ENCODE peak calls at places on chromosomes 13 and 19, in eight cellular contexts. One of them, this sample, is unnamed.

GRCh38 chr19:54364775-54365257 is at the start of gene LAIR1:
- DNase-seq in epithelial cell of esophagus: no peak
- DNase-seq in GM23248: no peak
- DNase-seq in IMR-90: no peak
- DNase-seq in body of pancreas: no peak
- DNase-seq in Peyer's patch: peak
- DNase-seq in GM12865: no peak
- DNase-seq in heart left ventricle: peak
- DNase-seq in this sample: peak

GRCh38 chr13:95956589-95957148 is 96.5 kb downstream of the UGGT2 start:
- DNase-seq in epithelial cell of esophagus: peak
- DNase-seq in GM23248: peak
- DNase-seq in IMR-90: no peak
- DNase-seq in body of pancreas: no peak
- DNase-seq in Peyer's patch: no peak
- DNase-seq in GM12865: peak
- DNase-seq in heart left ventricle: no peak
- DNase-seq in this sample: no peak

GRCh38 chr19:47657719-47658118 is 48.8 kb downstream of the BICRA start:
- DNase-seq in epithelial cell of esophagus: no peak
- DNase-seq in GM23248: no peak
- DNase-seq in IMR-90: no peak
- DNase-seq in body of pancreas: no peak
- DNase-seq in Peyer's patch: no peak
- DNase-seq in GM12865: no peak
- DNase-seq in heart left ventricle: no peak
- DNase-seq in this sample: no peak

GRCh38 chr19:10508036-10508435 is 4.9 kb upstream of the KEAP1 start:
- DNase-seq in epithelial cell of esophagus: no peak
- DNase-seq in GM23248: no peak
- DNase-seq in IMR-90: no peak
- DNase-seq in body of pancreas: no peak
- DNase-seq in Peyer's patch: no peak
- DNase-seq in GM12865: no peak
- DNase-seq in heart left ventricle: no peak
- DNase-seq in this sample: no peak

GRCh38 chr13:51260154-51260553 is 38.0 kb downstream of the FAM124A start:
- DNase-seq in epithelial cell of esophagus: no peak
- DNase-seq in GM23248: no peak
- DNase-seq in IMR-90: no peak
- DNase-seq in body of pancreas: no peak
- DNase-seq in Peyer's patch: no peak
- DNase-seq in GM12865: no peak
- DNase-seq in heart left ventricle: no peak
- DNase-seq in this sample: no peak

GRCh38 chr19:28465317-28466086 is 747.4 kb downstream of the UQCRFS1 start:
- DNase-seq in epithelial cell of esophagus: peak
- DNase-seq in GM23248: peak
- DNase-seq in IMR-90: no peak
- DNase-seq in body of pancreas: no peak
- DNase-seq in Peyer's patch: no peak
- DNase-seq in GM12865: no peak
- DNase-seq in heart left ventricle: no peak
- DNase-seq in this sample: no peak

GRCh38 chr19:35904312-35905068 is 2.2 kb downstream of the HCST start:
- DNase-seq in epithelial cell of esophagus: no peak
- DNase-seq in GM23248: no peak
- DNase-seq in IMR-90: no peak
- DNase-seq in body of pancreas: no peak
- DNase-seq in Peyer's patch: no peak
- DNase-seq in GM12865: no peak
- DNase-seq in heart left ventricle: no peak
- DNase-seq in this sample: no peak

GRCh38 chr13:28047784-28048388 is 52.5 kb downstream of the FLT3 start:
- DNase-seq in epithelial cell of esophagus: peak
- DNase-seq in GM23248: peak
- DNase-seq in IMR-90: peak
- DNase-seq in body of pancreas: no peak
- DNase-seq in Peyer's patch: no peak
- DNase-seq in GM12865: peak
- DNase-seq in heart left ventricle: no peak
- DNase-seq in this sample: no peak

GRCh38 chr19:28358604-28359003 is 854.3 kb downstream of the UQCRFS1 start:
- DNase-seq in epithelial cell of esophagus: no peak
- DNase-seq in GM23248: no peak
- DNase-seq in IMR-90: no peak
- DNase-seq in body of pancreas: no peak
- DNase-seq in Peyer's patch: no peak
- DNase-seq in GM12865: no peak
- DNase-seq in heart left ventricle: no peak
- DNase-seq in this sample: no peak

GRCh38 chr19:35846038-35846668 is 6.2 kb downstream of the NPHS1 start:
- DNase-seq in epithelial cell of esophagus: no peak
- DNase-seq in GM23248: peak
- DNase-seq in IMR-90: no peak
- DNase-seq in body of pancreas: peak
- DNase-seq in Peyer's patch: no peak
- DNase-seq in GM12865: no peak
- DNase-seq in heart left ventricle: no peak
- DNase-seq in this sample: no peak

GRCh38 chr13:25777509-25777908 is 274.3 kb downstream of the SHISA2 start:
- DNase-seq in epithelial cell of esophagus: no peak
- DNase-seq in GM23248: no peak
- DNase-seq in IMR-90: no peak
- DNase-seq in body of pancreas: no peak
- DNase-seq in Peyer's patch: no peak
- DNase-seq in GM12865: no peak
- DNase-seq in heart left ventricle: no peak
- DNase-seq in this sample: no peak

DNA sequence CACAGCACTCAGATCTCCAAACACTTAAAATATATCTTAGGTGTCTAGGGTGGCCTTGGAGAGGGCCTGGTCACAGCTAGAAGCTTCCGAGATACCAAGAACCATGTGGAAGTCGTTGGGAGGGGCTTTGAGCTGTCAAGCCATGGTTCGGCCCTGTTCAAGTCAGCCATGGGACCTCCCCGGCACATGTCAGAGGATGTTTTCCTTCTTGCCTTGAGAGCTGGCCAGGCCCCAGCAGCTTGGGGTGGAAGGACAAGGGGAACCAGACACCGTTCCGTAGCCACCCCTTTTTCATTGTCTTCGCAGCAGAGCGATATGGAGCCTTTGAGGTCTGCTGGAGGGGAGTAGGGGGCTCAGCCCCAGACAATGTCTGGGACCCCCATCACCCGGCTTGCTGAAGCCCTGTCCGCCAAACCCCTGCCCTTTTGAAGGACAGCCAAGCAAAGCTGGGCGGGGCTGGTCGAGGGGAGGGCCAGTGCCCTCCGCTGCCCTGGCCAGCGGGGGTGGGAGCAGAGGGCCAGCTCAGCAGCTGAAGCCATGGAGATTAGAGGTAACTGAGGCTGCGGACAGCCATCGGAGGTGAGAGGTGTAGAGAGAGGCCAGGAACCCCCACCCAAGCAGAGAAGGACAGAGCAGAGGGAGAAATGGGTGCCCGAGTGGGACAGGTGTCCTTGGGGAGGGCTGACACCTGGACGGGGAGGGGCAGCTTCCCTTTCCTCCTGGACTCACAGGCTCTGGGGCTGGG is 435 bp downstream of the KLK11 start:
- DNase-seq in epithelial cell of esophagus: no peak
- DNase-seq in GM23248: no peak
- DNase-seq in IMR-90: no peak
- DNase-seq in body of pancreas: peak
- DNase-seq in Peyer's patch: no peak
- DNase-seq in GM12865: no peak
- DNase-seq in heart left ventricle: no peak
- DNase-seq in this sample: no peak
- H3K4me3 ChIP-seq in epithelial cell of esophagus: peak
- H3K4me3 ChIP-seq in GM23248: no peak
- H3K4me3 ChIP-seq in IMR-90: no peak
- H3K4me3 ChIP-seq in body of pancreas: no peak
- H3K4me3 ChIP-seq in Peyer's patch: no peak
- H3K4me3 ChIP-seq in GM12865: no peak
- H3K4me3 ChIP-seq in heart left ventricle: no peak
- H3K4me3 ChIP-seq in this sample: no peak

DNA sequence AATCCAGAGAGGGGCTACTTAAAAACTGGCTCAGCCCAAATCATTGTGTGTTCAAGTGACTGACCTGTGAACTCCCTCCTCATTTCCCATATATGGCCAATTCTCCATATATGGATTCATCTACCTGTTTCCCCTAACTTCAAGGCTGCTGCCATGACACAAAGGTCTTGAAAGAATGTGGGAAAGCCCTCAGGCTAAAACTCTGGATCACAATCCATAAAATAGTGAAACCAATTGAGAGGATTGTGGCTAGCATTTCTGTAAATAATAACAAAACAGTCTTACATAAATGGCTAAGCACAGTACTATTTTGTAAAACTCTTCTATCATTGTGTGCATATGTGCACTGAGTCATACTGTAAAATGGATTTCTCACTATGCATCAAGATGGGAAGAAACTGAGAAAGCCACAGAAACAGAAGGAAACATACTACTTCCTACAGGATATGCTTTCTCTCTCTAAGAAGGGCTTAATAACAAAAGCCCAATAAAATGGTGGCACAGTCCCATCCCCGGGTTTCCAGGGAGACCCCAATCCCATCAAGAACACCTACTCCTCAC is 80.5 kb downstream of the FOXO1 start:
- DNase-seq in epithelial cell of esophagus: peak
- DNase-seq in GM23248: no peak
- DNase-seq in IMR-90: no peak
- DNase-seq in body of pancreas: no peak
- DNase-seq in Peyer's patch: no peak
- DNase-seq in GM12865: no peak
- DNase-seq in heart left ventricle: no peak
- DNase-seq in this sample: no peak
- H3K4me3 ChIP-seq in epithelial cell of esophagus: no peak
- H3K4me3 ChIP-seq in GM23248: no peak
- H3K4me3 ChIP-seq in IMR-90: no peak
- H3K4me3 ChIP-seq in body of pancreas: no peak
- H3K4me3 ChIP-seq in Peyer's patch: no peak
- H3K4me3 ChIP-seq in GM12865: no peak
- H3K4me3 ChIP-seq in heart left ventricle: no peak
- H3K4me3 ChIP-seq in this sample: no peak

GRCh38 chr19:2047076-2047448 is 4.0 kb downstream of the MKNK2 start:
- DNase-seq in epithelial cell of esophagus: no peak
- DNase-seq in GM23248: no peak
- DNase-seq in IMR-90: no peak
- DNase-seq in body of pancreas: no peak
- DNase-seq in Peyer's patch: no peak
- DNase-seq in GM12865: peak
- DNase-seq in heart left ventricle: no peak
- DNase-seq in this sample: no peak

GRCh38 chr19:2047449-2048103 is 3.5 kb downstream of the MKNK2 start:
- DNase-seq in epithelial cell of esophagus: no peak
- DNase-seq in GM23248: peak
- DNase-seq in IMR-90: no peak
- DNase-seq in body of pancreas: peak
- DNase-seq in Peyer's patch: peak
- DNase-seq in GM12865: peak
- DNase-seq in heart left ventricle: peak
- DNase-seq in this sample: no peak

GRCh38 chr19:2049741-2050348 is 1.2 kb downstream of the MKNK2 start:
- DNase-seq in epithelial cell of esophagus: peak
- DNase-seq in GM23248: peak
- DNase-seq in IMR-90: peak
- DNase-seq in body of pancreas: peak
- DNase-seq in Peyer's patch: peak
- DNase-seq in GM12865: peak
- DNase-seq in heart left ventricle: peak
- DNase-seq in this sample: no peak

GRCh38 chr19:2048959-2049740 is 1.9 kb downstream of the MKNK2 start:
- DNase-seq in epithelial cell of esophagus: no peak
- DNase-seq in GM23248: peak
- DNase-seq in IMR-90: no peak
- DNase-seq in body of pancreas: peak
- DNase-seq in Peyer's patch: peak
- DNase-seq in GM12865: peak
- DNase-seq in heart left ventricle: no peak
- DNase-seq in this sample: no peak

DNA sequence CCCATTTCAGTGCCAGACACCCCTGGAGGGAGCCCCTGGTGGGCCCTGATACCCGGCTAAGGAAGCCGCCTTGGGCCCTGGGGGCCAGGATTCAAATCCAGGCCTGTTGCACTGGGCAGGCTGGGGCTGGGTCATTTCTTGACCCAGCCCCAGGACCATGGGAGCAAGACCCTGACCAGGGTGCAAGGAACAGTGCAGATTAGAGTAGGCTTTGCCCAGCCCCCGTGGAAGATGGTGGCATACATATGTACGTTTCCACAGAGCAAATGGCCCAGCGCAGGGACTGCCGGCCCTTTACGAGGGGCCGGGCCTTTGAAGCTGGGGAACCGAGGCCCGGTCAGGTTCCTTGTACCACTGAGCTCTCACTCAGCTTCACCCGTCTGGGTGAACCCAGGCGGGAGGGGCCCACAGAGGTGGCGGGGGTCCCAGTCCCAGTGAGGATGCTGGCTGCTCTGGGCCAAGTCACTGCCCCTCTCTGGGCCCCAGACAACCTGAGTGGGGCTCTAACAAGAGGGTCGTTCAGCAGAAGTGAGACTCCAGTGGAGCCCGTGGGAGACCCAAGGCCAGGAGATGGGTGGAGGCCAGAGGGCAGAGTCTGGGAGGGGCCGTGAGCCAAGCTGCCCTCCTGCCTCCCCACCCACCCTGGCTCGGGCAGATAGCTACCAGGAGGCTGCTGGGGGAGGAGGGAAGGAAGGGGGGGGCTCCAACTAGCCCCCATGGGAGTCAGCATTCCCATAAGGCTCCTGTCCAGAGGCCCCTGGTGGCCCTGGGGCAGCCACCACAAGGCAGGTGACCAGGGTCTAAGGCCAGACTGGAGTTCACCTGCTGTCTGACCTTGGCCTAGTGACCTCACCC is 2.7 kb downstream of the MKNK2 start:
- DNase-seq in epithelial cell of esophagus: no peak
- DNase-seq in GM23248: no peak
- DNase-seq in IMR-90: no peak
- DNase-seq in body of pancreas: peak
- DNase-seq in Peyer's patch: peak
- DNase-seq in GM12865: peak
- DNase-seq in heart left ventricle: no peak
- DNase-seq in this sample: no peak
- H3K4me3 ChIP-seq in epithelial cell of esophagus: peak
- H3K4me3 ChIP-seq in GM23248: peak
- H3K4me3 ChIP-seq in IMR-90: no peak
- H3K4me3 ChIP-seq in body of pancreas: no peak
- H3K4me3 ChIP-seq in Peyer's patch: peak
- H3K4me3 ChIP-seq in GM12865: peak
- H3K4me3 ChIP-seq in heart left ventricle: no peak
- H3K4me3 ChIP-seq in this sample: no peak

DNA sequence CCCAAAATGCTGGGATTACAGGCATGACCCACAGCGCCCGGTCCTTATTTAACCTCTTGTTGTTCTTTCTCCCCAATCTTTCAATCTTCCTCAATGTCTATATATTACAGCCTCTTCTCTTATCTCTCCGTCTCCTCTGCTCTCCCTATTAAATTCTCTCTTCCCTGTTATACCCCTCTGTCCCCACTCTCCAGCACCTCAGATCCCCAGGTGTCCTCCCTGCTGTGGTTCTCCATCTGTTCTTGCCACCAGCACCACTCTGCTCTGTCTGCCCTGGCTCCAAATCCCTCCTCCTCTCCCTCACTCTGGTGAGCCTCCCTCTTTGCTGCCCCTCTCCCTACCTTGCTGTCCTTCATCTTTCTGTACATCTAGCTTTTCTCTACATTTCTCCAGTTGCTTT is 1.1 kb downstream of the ZNF600 start:
- DNase-seq in epithelial cell of esophagus: no peak
- DNase-seq in GM23248: no peak
- DNase-seq in IMR-90: no peak
- DNase-seq in body of pancreas: no peak
- DNase-seq in Peyer's patch: no peak
- DNase-seq in GM12865: no peak
- DNase-seq in heart left ventricle: no peak
- DNase-seq in this sample: no peak
- H3K4me3 ChIP-seq in epithelial cell of esophagus: peak
- H3K4me3 ChIP-seq in GM23248: peak
- H3K4me3 ChIP-seq in IMR-90: no peak
- H3K4me3 ChIP-seq in body of pancreas: peak
- H3K4me3 ChIP-seq in Peyer's patch: peak
- H3K4me3 ChIP-seq in GM12865: peak
- H3K4me3 ChIP-seq in heart left ventricle: no peak
- H3K4me3 ChIP-seq in this sample: no peak